ENCODE peak calls at places on chromosomes 6 and 20, in six cellular contexts. R, J, Z, W, B and A are unnamed samples.
A peak's percentile ranks its signal among the peaks of the same experiment; 100 is the strongest.

GRCh38 chr6:67629268-67629667 is 1005.8 kb upstream of the ADGRB3 start:
- DNase-seq in R (no peak), J (no peak), Z (no peak), B (no peak), W (peak; percentile 1), A (no peak)

GRCh38 chr6:100420711-100421110 is 44.0 kb downstream of the SIM1 start:
- DNase-seq in W (no peak), R (no peak), J (peak; percentile 68), B (no peak), Z (peak; percentile 18), A (no peak)

GRCh38 chr6:43267619-43268347 is 24.5 kb downstream of the TTBK1 start:
- DNase-seq in R (no peak), J (no peak), Z (no peak), W (no peak), B (peak; percentile 99), A (no peak)

GRCh38 chr20:57400262-57400701 is 9.1 kb downstream of the RBM38 start:
- DNase-seq in W (no peak), Z (no peak), B (no peak), R (no peak), J (no peak), A (peak; percentile 63)

GRCh38 chr20:44848254-44849015 is 37.1 kb upstream of the YWHAB start:
- DNase-seq in J (no peak), Z (no peak), W (no peak), B (no peak), R (peak; percentile 15), A (no peak)

GRCh38 chr6:92109256-92109655 is 1310.1 kb downstream of the EPHA7 start:
- DNase-seq in J (no peak), R (no peak), Z (no peak), W (no peak), B (no peak), A (no peak)

GRCh38 chr6:137465378-137466009 is 28.7 kb downstream of the OLIG3 start:
- DNase-seq in W (no peak), J (no peak), Z (no peak), R (no peak), B (no peak), A (no peak)

GRCh38 chr6:90068264-90068663 is 174.0 kb downstream of the GJA10 start:
- DNase-seq in B (no peak), J (no peak), W (peak; percentile 78), R (peak; percentile 79), Z (no peak), A (no peak)

GRCh38 chr20:1807394-1807793 is 87.8 kb upstream of the SIRPA start:
- DNase-seq in B (no peak), J (no peak), R (no peak), W (no peak), Z (no peak), A (no peak)

GRCh38 chr6:7203939-7204338 is 96.2 kb downstream of the RREB1 start:
- DNase-seq in W (no peak), R (no peak), Z (no peak), B (no peak), J (no peak), A (peak; percentile 87)

GRCh38 chr20:36179170-36179945 is 24.8 kb downstream of the EPB41L1 start:
- DNase-seq in B (no peak), R (no peak), W (no peak), J (peak; percentile 88), Z (peak; percentile 65), A (peak; percentile 42)

GRCh38 chr6:130843575-130844320 is 16.5 kb downstream of the SMLR1 start:
- DNase-seq in R (peak; percentile 55), J (peak; percentile 50), Z (peak; percentile 23), B (peak; percentile 74), W (peak; percentile 33), A (no peak)

GRCh38 chr6:137415127-137415833 is 78.9 kb downstream of the OLIG3 start:
- DNase-seq in J (peak; percentile 82), Z (peak; percentile 54), W (peak; percentile 53), B (peak; percentile 50), R (peak; percentile 87), A (no peak)

GRCh38 chr6:106145741-106146227 is 59.6 kb downstream of the PRDM1 start:
- DNase-seq in R (peak; percentile 35), Z (no peak), W (peak; percentile 59), B (no peak), J (peak; percentile 27), A (no peak)

GRCh38 chr6:30883476-30883742 is 910 bp upstream of the DDR1 start:
- DNase-seq in R (no peak), Z (no peak), B (no peak), W (no peak), J (no peak), A (no peak)

GRCh38 chr6:78867370-78868040 is at the start of gene IRAK1BP1:
- DNase-seq in W (peak; percentile 75), J (peak; percentile 84), Z (peak; percentile 67), R (peak; percentile 89), B (peak; percentile 75), A (peak; percentile 95)

GRCh38 chr6:97885230-97885772 is 602.3 kb upstream of the MMS22L start:
- DNase-seq in Z (no peak), W (no peak), J (no peak), R (no peak), B (no peak), A (no peak)

GRCh38 chr6:134882426-134883038 is 67.4 kb downstream of the ALDH8A1 start:
- DNase-seq in B (peak; percentile 43), W (peak; percentile 79), Z (peak; percentile 42), R (peak; percentile 73), J (peak; percentile 70), A (no peak)

GRCh38 chr6:105794870-105795269 is 291.3 kb upstream of the PRDM1 start:
- DNase-seq in R (peak; percentile 35), W (no peak), J (no peak), B (no peak), Z (no peak), A (no peak)

GRCh38 chr6:130503146-130503545 is 137.3 kb downstream of the TMEM200A start:
- DNase-seq in R (peak; percentile 78), Z (no peak), B (no peak), J (no peak), W (peak; percentile 71), A (no peak)

GRCh38 chr6:34951741-34952140 is 62.7 kb downstream of the ANKS1A start:
- DNase-seq in W (no peak), R (no peak), B (no peak), J (no peak), Z (no peak), A (no peak)

GRCh38 chr6:100378576-100378975 is 86.1 kb downstream of the SIM1 start:
- DNase-seq in R (no peak), Z (no peak), W (no peak), J (no peak), B (no peak), A (no peak)

GRCh38 chr6:72290620-72291019 is 331.2 kb upstream of the KCNQ5 start:
- DNase-seq in R (no peak), Z (no peak), W (no peak), J (no peak), B (no peak), A (no peak)

GRCh38 chr20:45670139-45670538 is at the start of gene WFDC11:
- DNase-seq in B (no peak), J (no peak), W (no peak), R (no peak), Z (no peak), A (no peak)

DNA sequence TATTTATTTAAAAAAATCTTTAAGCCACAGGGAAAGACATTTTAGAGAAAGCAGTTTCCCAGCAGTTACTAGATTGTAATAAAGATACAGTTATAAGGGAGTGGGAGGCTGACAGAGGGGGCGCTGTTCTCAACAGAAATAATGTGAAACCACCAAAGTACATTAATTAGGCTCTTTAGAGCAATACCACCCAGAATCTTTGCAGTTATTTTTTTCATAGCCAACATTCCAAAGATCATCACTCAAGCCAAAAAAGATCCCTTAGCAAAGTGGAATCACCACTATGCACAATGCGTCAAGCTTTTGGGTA is 331.3 kb upstream of the DEFB112 start:
- DNase-seq in B (no peak), W (no peak), Z (no peak), J (peak; percentile 43), R (no peak), A (no peak)
- H3K9ac ChIP-seq in B (no peak overlapping the region), W (no peak overlapping the region), Z (no peak overlapping the region), J (no peak overlapping the region), R (no peak overlapping the region), A (no peak overlapping the region)

DNA sequence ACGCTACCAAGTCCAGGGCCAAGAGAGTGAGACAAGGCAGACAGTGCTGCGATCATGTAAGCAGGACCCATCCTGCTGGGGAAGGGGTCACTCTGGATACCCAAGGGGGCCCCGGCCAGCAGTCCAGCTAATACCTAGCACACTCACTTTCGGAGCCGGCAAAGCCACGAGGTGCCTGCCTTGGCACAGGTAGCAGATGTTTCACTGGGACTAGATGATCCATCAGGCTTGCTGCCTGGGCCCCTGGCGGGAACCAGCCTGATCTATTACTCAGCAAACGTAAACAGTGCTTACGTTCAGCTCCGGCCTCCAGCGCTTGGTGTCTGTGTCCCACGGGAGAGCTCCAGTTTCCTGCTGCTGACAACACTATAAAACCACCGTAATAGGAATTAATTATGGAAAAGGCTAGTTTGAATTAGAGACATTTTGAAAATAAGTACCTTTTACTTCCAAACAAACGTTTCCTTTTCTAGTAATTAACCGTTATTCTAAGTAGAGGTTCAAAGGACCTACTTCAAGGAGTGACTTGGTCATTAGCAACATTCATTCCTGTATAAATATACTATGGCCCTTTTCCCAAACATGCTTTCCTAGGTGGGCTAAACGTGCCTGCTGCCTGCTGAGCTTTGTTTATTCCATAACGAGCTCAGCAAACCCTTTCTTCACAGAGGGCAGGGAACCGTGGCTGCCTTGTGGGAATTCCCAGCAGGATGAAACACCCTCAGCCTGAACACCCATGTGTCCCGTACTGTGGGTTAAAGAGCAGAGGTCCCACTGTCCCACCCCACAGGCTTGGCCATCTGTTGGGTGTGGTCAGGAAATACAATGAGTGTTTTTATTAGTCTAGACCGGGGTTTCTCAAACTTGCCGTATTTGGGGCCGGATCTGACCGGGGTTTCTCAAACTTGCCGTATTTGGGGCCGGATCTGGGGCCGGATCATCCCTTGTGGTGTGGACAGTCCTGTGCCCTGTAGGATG is 18.4 kb downstream of the SLC22A23 start:
- DNase-seq in R (peak; percentile 77), W (peak; percentile 94), J (no peak), Z (no peak), B (peak; percentile 68), A (no peak)
- H3K27ac ChIP-seq in R (no peak overlapping the region), W (peak overlapping the region; percentile 4), J (no peak overlapping the region), Z (no peak overlapping the region), B (peak overlapping the region; percentile 28), A (no peak overlapping the region)

GRCh38 chr20:6660441-6660840 is 107.0 kb upstream of the BMP2 start:
- DNase-seq in R (no peak), W (no peak), J (no peak), B (no peak), Z (no peak), A (peak; percentile 85)
- H3K9ac ChIP-seq in R (no peak overlapping the region), W (no peak overlapping the region), J (no peak overlapping the region), B (no peak overlapping the region), Z (no peak overlapping the region), A (no peak overlapping the region)

GRCh38 chr6:110369056-110369455 is 10.9 kb upstream of the METTL24 start:
- DNase-seq in B (no peak), R (no peak), W (no peak), Z (no peak), J (peak; percentile 54), A (no peak)

GRCh38 chr6:110367825-110368224 is 9.7 kb upstream of the METTL24 start:
- DNase-seq in R (no peak), J (no peak), W (no peak), B (no peak), Z (no peak), A (no peak)

GRCh38 chr6:110366241-110366640 is 8.1 kb upstream of the METTL24 start:
- DNase-seq in R (no peak), J (no peak), Z (no peak), W (no peak), B (no peak), A (no peak)

GRCh38 chr6:110368268-110368667 is 10.1 kb upstream of the METTL24 start:
- DNase-seq in R (no peak), J (peak; percentile 64), W (no peak), Z (peak; percentile 47), B (no peak), A (no peak)

GRCh38 chr6:110367001-110367400 is 8.9 kb upstream of the METTL24 start:
- DNase-seq in J (no peak), Z (no peak), B (no peak), W (no peak), R (no peak), A (no peak)
- H3K27ac ChIP-seq in J (no peak overlapping the region), Z (no peak overlapping the region), B (no peak overlapping the region), W (no peak overlapping the region), R (no peak overlapping the region), A (no peak overlapping the region)